ENCODE peak calls at places on chromosomes 16 and 17, in six cellular contexts. F is activated naive CD4-positive, alpha-beta T cell; Y is posterior vena cava; C is fibroblast of pulmonary artery; G is transverse colon; D is retinal pigment epithelial cell. O is an unnamed sample.

GRCh38 chr17:48577946-48578615 is at the start of gene HOXB4:
- DNase-seq in F (no peak), Y (peak), D (no peak), G (peak), C (peak), O (peak)

GRCh38 chr16:67874147-67874771 is 1.4 kb downstream of the EDC4 start:
- DNase-seq in C (no peak), Y (no peak), D (no peak), F (no peak), G (no peak), O (no peak)

GRCh38 chr16:27230562-27230991 is 27.3 kb downstream of the KDM8 start:
- DNase-seq in G (peak), D (no peak), F (no peak), C (no peak), Y (peak), O (no peak)

GRCh38 chr17:17028878-17029535 is 13.2 kb upstream of the MPRIP start:
- DNase-seq in C (no peak), G (no peak), Y (no peak), F (no peak), D (no peak), O (no peak)

GRCh38 chr17:33522623-33523022 is 229.5 kb upstream of the ASIC2 start:
- DNase-seq in C (no peak), Y (no peak), F (no peak), D (no peak), G (no peak), O (no peak)

GRCh38 chr16:55372792-55373488 is 48.9 kb downstream of the IRX6 start:
- DNase-seq in C (no peak), D (no peak), F (no peak), G (no peak), Y (no peak), O (no peak)

GRCh38 chr16:81376880-81377279 is 62.1 kb downstream of the GAN start:
- DNase-seq in F (no peak), D (no peak), G (no peak), Y (no peak), C (peak), O (peak)

GRCh38 chr16:14148569-14148968 is 77.5 kb downstream of the MRTFB start:
- DNase-seq in C (peak), G (no peak), F (no peak), D (no peak), Y (no peak), O (no peak)

GRCh38 chr17:81332118-81332834 is 37.2 kb upstream of the SLC38A10 start:
- DNase-seq in Y (no peak), C (no peak), D (no peak), F (no peak), G (no peak), O (no peak)

O was measured in amniotic epithelial cell.